ENCODE peak calls at places on chromosomes 11 and 22, in four cellular contexts. D is GM12864, G is suprapubic skin, S is fibroblast of mammary gland. V is an unnamed sample.

GRCh38 chr11:78000193-78000592 is 5.7 kb upstream of the INTS4 start:
- DNase-seq in D (peak), S (peak), G (no peak), V (peak)

GRCh38 chr22:43236401-43237166 is 49.6 kb upstream of the TTLL12 start:
- DNase-seq in D (no peak), S (no peak), G (no peak), V (no peak)

GRCh38 chr22:30861688-30862552 is 106.7 kb downstream of the MORC2 start:
- DNase-seq in S (no peak), G (peak), D (no peak), V (no peak)

GRCh38 chr11:45100338-45100737 is 46.1 kb upstream of the PRDM11 start:
- DNase-seq in S (peak), D (no peak), G (peak), V (peak)

GRCh38 chr11:12216542-12217422 is 106.4 kb downstream of the MICAL2 start:
- DNase-seq in S (no peak), D (no peak), G (no peak), V (no peak)

GRCh38 chr11:38950882-38951281 is 2352.8 kb upstream of the RAG2 start:
- DNase-seq in D (no peak), G (no peak), S (no peak), V (no peak)

GRCh38 chr11:80727315-80727714 is 1286.5 kb upstream of the TENM4 start:
- DNase-seq in D (peak), S (peak), G (no peak), V (no peak)

GRCh38 chr11:15223318-15223717 is 108.6 kb downstream of the INSC start:
- DNase-seq in D (no peak), G (no peak), S (peak), V (peak)

GRCh38 chr11:76153609-76153949 is 52.7 kb downstream of the WNT11 start:
- DNase-seq in S (no peak), D (no peak), G (peak), V (peak)

GRCh38 chr11:76152741-76153608 is 53.3 kb downstream of the WNT11 start:
- DNase-seq in D (peak), S (no peak), G (peak), V (no peak)

GRCh38 chr11:76150141-76150540 is 56.2 kb downstream of the WNT11 start:
- DNase-seq in S (no peak), G (no peak), D (no peak), V (no peak)

GRCh38 chr11:76151561-76152085 is 54.7 kb downstream of the WNT11 start:
- DNase-seq in D (no peak), G (peak), S (no peak), V (no peak)

GRCh38 chr11:76152086-76152658 is 54.1 kb downstream of the WNT11 start:
- DNase-seq in G (peak), S (peak), D (peak), V (peak)
- TF ChIP-seq CTCF in G (peak), S (peak), D (peak), V (peak)

DNA sequence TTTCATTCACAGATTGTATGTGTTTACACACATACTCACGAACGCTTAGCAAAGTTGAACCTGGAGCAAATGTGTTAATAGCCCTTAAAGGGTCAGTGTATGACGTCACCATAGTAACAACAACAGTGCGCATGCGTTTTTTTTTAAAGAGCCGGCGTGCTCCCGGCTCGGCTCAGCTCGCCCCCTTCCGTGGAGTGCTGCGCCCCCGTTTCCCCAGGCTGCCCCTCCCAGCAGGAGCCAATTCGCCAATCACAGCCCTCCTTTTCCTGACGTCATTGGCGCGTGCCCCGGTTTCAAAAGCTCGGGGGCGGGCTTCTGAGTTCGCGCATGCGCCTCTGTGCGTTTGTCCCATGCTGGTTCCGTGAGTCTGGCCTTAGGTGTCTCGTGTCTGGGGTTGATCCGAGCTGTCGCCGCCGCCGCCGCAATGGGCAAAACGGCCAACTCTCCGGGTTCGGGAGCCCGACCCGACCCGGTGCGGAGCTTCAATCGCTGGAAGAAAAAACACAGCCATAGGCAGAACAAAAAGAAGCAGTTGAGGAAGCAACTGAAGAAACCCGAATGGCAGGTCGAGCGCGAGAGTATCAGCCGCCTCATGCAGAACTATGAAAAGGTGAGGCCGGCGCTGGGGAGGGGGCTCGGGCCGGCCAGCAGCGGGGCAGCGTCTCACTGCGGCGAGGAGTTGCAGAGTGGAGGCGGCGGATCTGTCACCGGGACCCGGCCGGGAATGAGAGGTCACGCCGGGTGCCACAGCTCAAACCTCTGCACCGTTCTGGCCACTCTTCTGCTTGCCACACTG is at the start of gene DDX10:
- DNase-seq in D (peak), S (peak), G (peak), V (peak)
- TF ChIP-seq CTCF in D (no peak), S (no peak), G (no peak), V (peak)

GRCh38 chr11:48109046-48109666 is 107.5 kb upstream of the OR4B1 start:
- DNase-seq in G (no peak), D (no peak), S (peak), V (peak)
- TF ChIP-seq CTCF in G (peak), D (peak), S (peak), V (peak)

DNA sequence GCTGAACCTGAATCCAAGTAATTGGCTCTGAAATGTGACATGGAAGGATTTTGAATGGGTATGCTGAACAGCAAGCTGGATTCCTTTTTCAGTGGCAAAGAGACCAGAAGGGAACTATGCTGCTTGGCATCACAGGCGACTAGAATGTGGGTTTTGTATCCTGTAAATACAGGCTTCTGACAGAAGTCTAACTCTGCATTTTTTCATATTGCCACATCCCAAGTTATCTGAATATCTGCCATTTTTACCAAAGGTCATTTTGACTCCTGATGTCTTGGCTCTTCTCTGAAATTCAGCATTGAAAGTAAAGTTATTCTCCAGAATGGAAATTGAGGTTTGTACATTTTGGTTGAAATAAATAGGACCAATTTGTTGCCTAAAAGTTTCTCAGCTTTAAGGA is 145.8 kb downstream of the ARHGAP42 start:
- DNase-seq in S (no peak), D (no peak), G (no peak), V (no peak)
- TF ChIP-seq CTCF in S (no peak), D (no peak), G (no peak), V (no peak)